ENCODE peak calls at places on chromosomes 5 and 9, in six cellular contexts. I is HCT116, Y is H1, R is SK-N-SH, V is K562, M is GM12878. D is an unnamed sample.

GRCh38 chr5:96432245-96433065 is 593 bp downstream of the PCSK1 start:
- DNase-seq in Y (no peak), R (peak; percentile 39), M (no peak), I (no peak), V (no peak), D (peak; percentile 36)

GRCh38 chr5:14153932-14154646 is 10.9 kb downstream of the TRIO start:
- DNase-seq in Y (no peak), I (no peak), V (no peak), M (no peak), R (no peak), D (no peak)

GRCh38 chr5:64682608-64683007 is 7.7 kb upstream of the SHISAL2B start:
- DNase-seq in I (peak; percentile 28), R (no peak), V (peak; percentile 13), Y (no peak), M (no peak), D (no peak)

GRCh38 chr5:140075371-140075770 is 32.3 kb upstream of the NRG2 start:
- DNase-seq in Y (no peak), R (peak; percentile 11), M (no peak), V (no peak), I (no peak), D (no peak)

GRCh38 chr5:65171645-65172044 is 310.1 kb downstream of the ADAMTS6 start:
- DNase-seq in Y (no peak), R (no peak), M (no peak), I (no peak), V (no peak), D (no peak)

GRCh38 chr5:122076023-122076422 is 2.0 kb downstream of the LOX start:
- DNase-seq in Y (no peak), R (no peak), V (no peak), M (no peak), I (no peak), D (no peak)

GRCh38 chr5:142432369-142432863 is 107.6 kb upstream of the SPRY4 start:
- DNase-seq in Y (no peak), M (no peak), I (no peak), V (no peak), R (no peak), D (no peak)

GRCh38 chr9:122265265-122265900 is 701 bp downstream of the MRRF start:
- DNase-seq in I (peak; percentile 18), R (no peak), M (peak; percentile 38), V (peak; percentile 22), Y (no peak), D (no peak)

GRCh38 chr9:133974631-133975341 is 17.3 kb downstream of the VAV2 start:
- DNase-seq in M (no peak), V (no peak), R (peak; percentile 28), I (no peak), Y (no peak), D (no peak)

GRCh38 chr5:45691656-45692055 is 4.5 kb downstream of the HCN1 start:
- DNase-seq in I (no peak), Y (no peak), M (no peak), V (no peak), R (no peak), D (no peak)

GRCh38 chr9:36877239-36877638 is 156.8 kb downstream of the PAX5 start:
- DNase-seq in I (no peak), V (no peak), M (peak; percentile 35), Y (no peak), R (no peak), D (no peak)

GRCh38 chr5:40361378-40361777 is 318.3 kb upstream of the PTGER4 start:
- DNase-seq in Y (no peak), R (no peak), M (no peak), V (no peak), I (no peak), D (no peak)

GRCh38 chr5:137753227-137753985 is 757 bp downstream of the HNRNPA0 start:
- DNase-seq in V (peak; percentile 52), I (no peak), M (no peak), R (peak; percentile 48), Y (no peak), D (no peak)

GRCh38 chr5:110268985-110269384 is 457.5 kb downstream of the TMEM232 start:
- DNase-seq in M (no peak), R (no peak), I (no peak), Y (no peak), V (no peak), D (no peak)

GRCh38 chr9:124231095-124231743 is 26.5 kb upstream of the NEK6 start:
- DNase-seq in R (no peak), M (no peak), Y (no peak), V (no peak), I (no peak), D (no peak)

GRCh38 chr5:141564216-141564692 is 54.5 kb downstream of the DIAPH1 start:
- DNase-seq in M (peak; percentile 84), Y (peak; percentile 62), I (peak; percentile 95), V (peak; percentile 77), R (peak; percentile 59), D (peak; percentile 72)

GRCh38 chr5:126732716-126733115 is 44.2 kb upstream of the LMNB1 start:
- DNase-seq in I (no peak), R (no peak), M (no peak), V (no peak), Y (no peak), D (no peak)

GRCh38 chr5:39461007-39461682 is 36.4 kb upstream of the DAB2 start:
- DNase-seq in I (no peak), V (no peak), M (peak; percentile 9), R (no peak), Y (no peak), D (no peak)

GRCh38 chr5:81046041-81046440 is 85.9 kb downstream of the RASGRF2 start:
- DNase-seq in Y (no peak), V (no peak), M (no peak), R (no peak), I (no peak), D (no peak)

GRCh38 chr5:150182774-150183173 is 7.1 kb upstream of the SLC6A7 start:
- DNase-seq in Y (no peak), R (no peak), I (no peak), M (no peak), V (no peak), D (no peak)
- H3K4me1 ChIP-seq in Y (peaks cover 5% of the 10 kb centered on the region), R (peaks cover 2% of the 10 kb centered on the region), I (no peaks in the 10 kb centered on the region), M (no peaks in the 10 kb centered on the region), V (no peaks in the 10 kb centered on the region), D (peaks cover 10% of the 10 kb centered on the region)

GRCh38 chr5:180802325-180803180 is at the start of gene MGAT1:
- DNase-seq in Y (no peak), M (no peak), I (no peak), V (peak; percentile 93), R (peak; percentile 98), D (no peak)
- TF ChIP-seq YY1 in Y (peak; percentile 14), M (no peak), I (peak; percentile 8), V (peak; percentile 19), R (no peak), D (no peak)

GRCh38 chr9:98241357-98242104 is 13.9 kb downstream of the TBC1D2 start:
- DNase-seq in I (no peak), R (no peak), V (peak; percentile 28), M (no peak), Y (no peak), D (no peak)
- H3K9ac ChIP-seq in I (no peak overlapping the region), R (no peak overlapping the region), V (peak overlapping the region; percentile 10), M (no peak overlapping the region), Y (no peak overlapping the region), D (no peak overlapping the region)

GRCh38 chr5:145666591-145666990 is 168.6 kb downstream of the PRELID2 start:
- DNase-seq in M (no peak), R (no peak), Y (no peak), V (no peak), I (no peak), D (no peak)
- H3K4me1 ChIP-seq in M (no peaks in the 10 kb centered on the region), R (no peaks in the 10 kb centered on the region), Y (no peaks in the 10 kb centered on the region), V (no peaks in the 10 kb centered on the region), I (no peaks in the 10 kb centered on the region), D (no peaks in the 10 kb centered on the region)

DNA sequence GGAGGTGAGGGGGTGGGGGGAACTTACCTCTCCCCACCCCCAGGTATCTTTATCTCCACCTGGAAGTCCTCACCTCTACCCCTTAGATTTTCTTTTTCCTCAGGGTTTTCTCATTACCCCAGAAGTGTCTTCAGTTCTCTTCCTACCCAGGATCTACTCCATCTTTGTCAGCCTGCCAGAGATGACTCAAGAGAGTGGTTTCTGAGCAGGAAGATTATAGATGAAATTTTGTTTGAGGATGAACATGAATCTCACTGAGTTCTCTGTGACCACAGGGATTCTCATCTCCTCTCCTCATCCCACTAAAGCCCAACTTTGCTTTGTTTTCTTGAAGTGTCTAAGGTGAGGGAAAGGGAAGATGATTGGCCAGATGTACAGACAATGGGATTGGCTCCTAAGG is 5.2 kb upstream of the HINT2 start:
- DNase-seq in M (no peak), V (no peak), Y (no peak), I (no peak), R (no peak), D (no peak)
- TF ChIP-seq YY1 in M (no peak), V (no peak), Y (no peak), I (no peak), R (no peak), D (no peak)

DNA sequence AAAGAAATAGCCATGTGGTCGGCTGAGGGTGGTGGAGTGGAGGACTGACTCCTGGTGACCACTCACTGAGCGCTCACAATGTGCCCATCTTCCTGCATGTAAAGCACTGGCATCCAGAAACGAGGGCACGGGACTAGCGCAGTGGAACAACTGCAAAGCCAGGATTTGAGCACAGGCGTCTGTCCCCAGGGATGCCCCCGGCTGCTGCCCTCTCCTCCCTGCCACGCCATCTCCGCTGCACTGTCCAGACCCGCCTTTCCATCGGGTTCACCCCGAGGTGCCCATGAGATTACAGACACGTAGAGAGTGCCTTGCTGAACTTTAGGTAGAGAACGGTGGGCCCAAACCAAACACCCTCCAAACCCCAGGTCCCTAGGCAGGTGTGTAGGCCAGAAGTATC is 44.7 kb downstream of the PRRT1B start:
- DNase-seq in R (no peak), V (no peak), I (no peak), Y (no peak), M (no peak), D (no peak)
- H3K9ac ChIP-seq in R (no peak overlapping the region), V (no peak overlapping the region), I (no peak overlapping the region), Y (no peak overlapping the region), M (no peak overlapping the region), D (no peak overlapping the region)